ENCODE peak calls at places on chromosomes 7 and 10, in ten cellular contexts. Y is A549; V is body of pancreas; C is A673; K is naive thymus-derived CD4-positive, alpha-beta T cell; T is MM.1S; X is IMR-90; F is PC-3; Z is HepG2; H is lower lobe of right lung. D is an unnamed sample. For H3K4me1, the result is how much of the 10 kb centered on the place peaks cover.

GRCh38 chr10:91887075-91887899 is 22.0 kb downstream of the FGFBP3 start:
- DNase-seq in Y (peak), V (peak), C (peak), F (no peak), H (no peak), Z (peak), X (no peak), K (peak), T (peak), D (peak)

GRCh38 chr7:149458235-149458634 is 2.6 kb downstream of the ZNF777 start:
- DNase-seq in H (no peak), V (no peak), K (no peak), X (no peak), F (no peak), Z (no peak), Y (no peak), T (no peak), C (peak), D (no peak)

GRCh38 chr7:101170617-101171441 is 5.5 kb upstream of the VGF start:
- DNase-seq in F (no peak), H (no peak), C (no peak), K (no peak), V (no peak), X (no peak), Z (no peak), Y (no peak), T (no peak), D (no peak)

GRCh38 chr10:88207121-88207546 is 343.7 kb downstream of the PTEN start:
- DNase-seq in H (no peak), K (no peak), Y (no peak), X (no peak), F (no peak), Z (no peak), C (no peak), V (no peak), T (no peak), D (no peak)

GRCh38 chr7:128405345-128406146 is 4.2 kb downstream of the IMPDH1 start:
- DNase-seq in Z (no peak), H (peak), F (peak), K (peak), T (peak), X (peak), V (peak), C (peak), Y (no peak), D (peak)

GRCh38 chr7:1850111-1850975 is 180.3 kb downstream of the ELFN1 start:
- DNase-seq in Z (no peak), H (peak), K (no peak), X (no peak), Y (no peak), V (no peak), F (no peak), C (no peak), T (no peak), D (no peak)

GRCh38 chr7:75531359-75531821 is 39.3 kb downstream of the SPDYE5 start:
- DNase-seq in T (no peak), X (peak), K (no peak), H (no peak), F (peak), V (no peak), Y (peak), Z (peak), C (peak), D (peak)

GRCh38 chr7:29336851-29337627 is 142.5 kb downstream of the CHN2 start:
- DNase-seq in T (no peak), H (no peak), F (no peak), V (peak), K (no peak), X (no peak), Y (no peak), Z (peak), C (peak), D (peak)

GRCh38 chr7:151687523-151688235 is 168.0 kb upstream of the RHEB start:
- DNase-seq in H (peak), X (peak), Z (peak), V (peak), T (no peak), C (no peak), F (peak), K (no peak), Y (peak), D (peak)

GRCh38 chr10:128140425-128140824 is 14.2 kb upstream of the MKI67 start:
- DNase-seq in H (no peak), Z (no peak), V (no peak), Y (no peak), F (no peak), X (no peak), C (no peak), T (no peak), K (no peak), D (no peak)

GRCh38 chr10:126387041-126387908 is 1.0 kb downstream of the ADAM12 start:
- DNase-seq in T (no peak), Y (peak), F (peak), H (peak), C (peak), K (no peak), Z (no peak), V (peak), X (peak), D (no peak)

GRCh38 chr7:102230593-102230992 is 56.1 kb upstream of the SH2B2 start:
- DNase-seq in C (no peak), F (no peak), X (peak), T (no peak), V (no peak), Y (no peak), K (no peak), H (no peak), Z (no peak), D (no peak)

GRCh38 chr10:48655426-48656240 is 29.0 kb upstream of the WDFY4 start:
- DNase-seq in H (peak), Z (no peak), T (peak), V (peak), F (peak), C (no peak), Y (peak), X (peak), K (no peak), D (no peak)

GRCh38 chr10:4661572-4662255 is 164.3 kb upstream of the AKR1E2 start:
- DNase-seq in C (no peak), T (no peak), F (no peak), Z (peak), X (no peak), Y (no peak), V (no peak), K (no peak), H (peak), D (no peak)

GRCh38 chr7:9657257-9657656 is 1223.8 kb downstream of the NXPH1 start:
- DNase-seq in H (no peak), Y (no peak), V (no peak), K (no peak), Z (no peak), T (no peak), X (no peak), F (peak), C (no peak), D (peak)

GRCh38 chr10:120940299-120940900 is 89.2 kb downstream of the WDR11 start:
- DNase-seq in H (no peak), Z (no peak), Y (no peak), X (no peak), V (no peak), K (no peak), T (no peak), C (no peak), F (no peak), D (no peak)

GRCh38 chr10:110947061-110947595 is 27.7 kb downstream of the SHOC2 start:
- DNase-seq in T (no peak), Y (no peak), H (no peak), K (no peak), Z (no peak), V (no peak), F (peak), X (peak), C (no peak), D (no peak)

GRCh38 chr10:70331486-70332268 is 47.9 kb upstream of the NPFFR1 start:
- DNase-seq in K (no peak), X (peak), V (peak), H (no peak), T (peak), C (peak), Y (peak), Z (peak), F (peak), D (peak)

DNA sequence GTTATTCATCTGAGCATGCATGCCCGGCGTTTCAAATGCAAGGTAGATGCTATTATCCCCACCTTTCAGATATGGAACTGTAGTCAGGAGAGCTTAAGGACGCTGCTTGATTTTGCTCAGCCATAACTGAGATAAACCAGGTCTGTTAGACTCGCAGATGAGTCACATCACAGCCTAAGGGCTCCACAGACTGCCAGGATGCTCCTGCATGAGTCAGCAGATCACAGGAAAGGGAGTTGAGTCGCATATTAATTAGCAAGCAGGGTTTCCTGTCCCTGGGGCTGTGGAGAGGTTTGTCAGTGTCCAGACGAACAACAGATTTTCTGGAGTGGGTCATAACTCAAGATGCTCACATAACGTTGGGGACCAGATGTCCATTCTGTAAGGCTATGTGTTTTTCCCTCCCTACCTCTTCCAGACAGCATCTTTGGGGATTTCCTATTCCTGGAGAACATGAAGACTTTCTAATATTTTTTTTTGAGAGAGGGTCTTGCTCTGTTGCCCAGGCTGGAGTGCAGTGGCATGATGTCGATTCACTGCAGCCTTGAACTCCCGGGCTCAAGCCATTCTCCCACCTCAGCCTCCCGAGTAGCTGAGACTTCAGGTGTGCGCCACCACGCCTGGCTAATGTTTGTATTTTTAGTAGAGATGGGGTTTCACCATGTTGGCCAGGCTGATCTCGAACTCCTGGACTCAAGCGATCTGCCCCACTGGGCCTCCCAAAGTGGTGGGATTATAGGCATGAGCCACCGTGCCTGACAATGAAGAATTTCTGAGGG is 36.7 kb downstream of the PFKFB3 start:
- DNase-seq in X (peak), T (peak), C (peak), Z (peak), Y (peak), F (peak), V (no peak), K (no peak), H (no peak), D (peak)
- H3K27ac ChIP-seq in X (peak), T (no peak), C (peak), Z (no peak), Y (peak), F (peak), V (no peak), K (no peak), H (no peak), D (no peak)

DNA sequence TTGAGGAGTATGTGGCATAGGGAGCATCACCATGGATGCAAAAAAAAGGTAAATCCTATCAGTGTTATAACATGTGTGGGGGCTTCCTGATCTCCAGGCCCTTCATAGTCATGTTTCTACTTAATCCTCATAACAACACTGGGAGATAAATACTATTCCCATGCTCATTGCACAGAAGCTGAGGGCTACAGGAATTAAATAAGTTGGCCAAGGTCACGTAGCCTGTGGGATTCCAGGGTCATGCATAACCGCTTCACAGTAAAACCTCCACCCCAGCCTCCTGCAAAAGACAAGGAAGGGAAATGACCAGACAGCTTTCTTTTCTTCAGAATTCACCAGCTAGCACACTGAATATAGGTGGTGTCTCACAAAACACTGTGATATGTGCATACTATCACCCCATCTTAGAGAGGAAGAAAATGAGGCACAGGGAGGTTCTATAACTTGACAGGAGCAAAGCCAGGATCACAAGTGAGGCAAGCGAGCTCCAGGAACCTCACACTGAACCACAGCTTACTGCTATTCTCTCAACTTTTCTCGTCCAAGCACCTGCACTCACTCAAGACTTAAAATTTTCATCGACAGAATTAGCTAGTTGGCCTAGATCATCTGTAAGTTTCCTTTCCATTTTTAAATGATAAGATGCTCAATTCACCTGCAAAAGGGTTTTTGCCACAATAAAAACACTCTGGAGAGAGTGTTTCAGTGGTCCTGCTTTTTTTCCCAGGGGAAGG is 13.4 kb downstream of the JAZF1 start:
- DNase-seq in Z (no peak), K (no peak), F (no peak), X (peak), Y (no peak), C (no peak), H (no peak), T (no peak), V (no peak), D (no peak)
- H3K4me1 ChIP-seq in Z (under half), K (under half), F (under half), X (under half), Y (under half), C (under half), H (under half), T (under half), V (under half), D (under half)

DNA sequence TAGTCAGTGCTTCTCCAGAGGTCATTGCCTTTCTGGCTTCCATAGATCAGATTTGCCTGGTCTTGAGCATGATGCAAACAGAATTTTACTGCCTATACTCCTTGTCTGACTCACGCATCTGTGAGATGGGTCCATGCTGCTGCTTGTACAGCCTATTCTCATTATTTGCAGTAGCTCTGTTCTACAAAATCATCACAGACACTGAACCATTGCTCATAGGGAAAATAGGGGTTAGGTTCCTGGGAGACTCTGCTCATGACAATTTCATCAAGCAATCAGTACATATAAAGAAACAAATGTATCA is 7.4 kb upstream of the CREB3L2 start:
- DNase-seq in C (no peak), V (no peak), H (no peak), K (no peak), T (no peak), Y (no peak), X (no peak), Z (no peak), F (peak), D (no peak)
- H3K27ac ChIP-seq in C (no peak), V (no peak), H (no peak), K (no peak), T (no peak), Y (peak), X (no peak), Z (no peak), F (no peak), D (no peak)

GRCh38 chr7:78194609-78195008 is 396.0 kb downstream of the PHTF2 start:
- DNase-seq in C (no peak), T (no peak), H (no peak), F (no peak), V (no peak), Z (no peak), X (no peak), Y (no peak), K (no peak), D (no peak)
- H3K4me1 ChIP-seq in C (under half), T (under half), H (under half), F (under half), V (under half), Z (under half), X (under half), Y (under half), K (under half), D (under half)

GRCh38 chr7:12418452-12418851 is 14.8 kb upstream of the VWDE start:
- DNase-seq in K (no peak), H (no peak), Y (no peak), Z (no peak), V (no peak), F (no peak), C (no peak), T (no peak), X (no peak), D (peak)

GRCh38 chr7:12422449-12423320 is 19.0 kb upstream of the VWDE start:
- DNase-seq in F (peak), Z (no peak), K (no peak), X (peak), H (no peak), T (no peak), Y (no peak), C (no peak), V (no peak), D (no peak)

GRCh38 chr7:12423995-12424745 is 20.5 kb upstream of the VWDE start:
- DNase-seq in K (no peak), T (no peak), Y (no peak), H (no peak), V (no peak), X (no peak), C (no peak), F (no peak), Z (no peak), D (no peak)

DNA sequence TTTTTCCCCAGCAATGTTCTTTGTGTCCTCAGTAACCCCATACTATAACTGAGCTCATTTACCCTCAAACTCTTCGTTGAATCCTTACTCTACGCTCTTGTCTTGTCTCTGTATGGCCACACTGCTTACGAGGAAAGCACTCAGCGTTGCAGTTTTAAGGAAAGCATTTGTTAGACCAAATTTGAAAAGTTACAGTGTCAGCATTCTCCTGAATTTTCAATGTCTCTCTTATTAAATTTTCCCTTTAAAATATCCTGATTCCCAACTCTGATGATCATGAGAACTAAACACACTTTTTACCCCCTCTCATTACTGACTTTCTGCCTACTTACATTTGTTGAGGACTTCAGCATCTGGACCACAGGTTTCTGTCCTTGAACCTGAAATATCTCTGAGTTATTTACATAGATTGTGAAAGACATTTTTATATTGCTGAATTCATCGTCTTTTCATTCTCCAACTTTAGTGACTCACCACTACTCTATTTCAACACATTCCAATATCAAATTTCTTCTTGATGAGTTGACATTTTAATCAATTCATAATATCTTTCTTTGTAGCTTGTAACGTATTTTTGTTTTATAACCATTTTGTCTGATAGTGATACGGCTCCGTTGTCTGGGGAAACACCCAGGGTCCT is 19.8 kb upstream of the VWDE start:
- DNase-seq in C (no peak), F (peak), Y (no peak), K (no peak), H (no peak), V (no peak), Z (no peak), T (no peak), X (peak), D (no peak)
- H3K27ac ChIP-seq in C (no peak), F (peak), Y (peak), K (no peak), H (no peak), V (no peak), Z (no peak), T (no peak), X (no peak), D (no peak)

GRCh38 chr10:73955719-73956118 is 42.2 kb upstream of the VCL start:
- DNase-seq in F (no peak), X (no peak), Y (no peak), Z (no peak), C (no peak), V (no peak), H (no peak), T (no peak), K (no peak), D (no peak)
- H3K4me1 ChIP-seq in F (under half), X (under half), Y (under half), Z (under half), C (under half), V (under half), H (under half), T (under half), K (under half), D (under half)

GRCh38 chr10:30816144-30816811 is 186.7 kb upstream of the LYZL2 start:
- DNase-seq in Z (no peak), Y (no peak), V (no peak), T (no peak), C (no peak), X (no peak), F (no peak), K (no peak), H (no peak), D (no peak)
- H3K27ac ChIP-seq in Z (no peak), Y (no peak), V (no peak), T (no peak), C (no peak), X (no peak), F (no peak), K (no peak), H (no peak), D (no peak)

GRCh38 chr7:134763960-134764359 is 15.5 kb upstream of the CALD1 start:
- DNase-seq in H (no peak), T (no peak), V (no peak), F (no peak), Y (no peak), K (no peak), C (no peak), Z (no peak), X (no peak), D (no peak)
- H3K4me1 ChIP-seq in H (under half), T (under half), V (under half), F (under half), Y (under half), K (under half), C (under half), Z (under half), X (under half), D (under half)

DNA sequence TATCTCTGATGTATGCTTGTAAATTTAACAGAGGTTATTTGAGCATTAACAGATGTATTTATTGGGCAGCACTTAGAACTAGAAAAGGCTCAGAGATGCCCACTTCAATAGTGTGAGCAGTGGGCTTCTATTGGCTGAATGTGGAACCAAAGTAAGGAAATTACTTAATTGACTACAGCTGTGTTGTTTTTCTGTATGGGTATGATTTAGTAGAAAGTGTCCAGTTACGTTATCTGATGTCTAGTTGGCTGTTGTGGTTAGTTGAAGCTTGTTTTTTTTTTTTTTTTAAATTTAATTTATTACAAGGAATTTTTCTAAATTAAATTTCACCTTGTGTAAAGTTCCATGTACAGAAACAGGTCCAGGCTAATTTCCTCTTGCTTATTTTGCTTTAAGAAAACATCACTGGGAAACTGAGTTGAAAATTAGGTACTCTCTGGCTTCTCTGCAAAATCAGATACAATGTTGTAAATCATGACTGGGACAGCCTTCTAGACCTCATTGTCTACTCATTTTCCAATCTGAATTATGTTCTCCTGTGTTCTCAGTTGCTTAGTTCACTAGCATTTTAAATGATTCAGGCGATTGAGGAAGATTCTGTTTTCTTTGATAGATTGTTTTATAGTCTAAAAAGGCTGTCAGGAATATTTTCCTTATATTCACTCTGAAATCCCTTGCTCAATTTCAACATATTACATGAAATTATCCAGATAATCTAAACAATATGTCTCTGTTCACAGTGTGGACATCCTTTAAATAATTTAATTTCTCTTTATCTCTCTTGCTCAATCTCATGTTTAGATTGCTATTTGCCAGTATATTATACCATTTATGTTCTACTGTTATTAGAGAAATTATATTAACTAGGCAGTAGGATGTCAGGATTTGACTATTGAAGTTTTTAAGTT is 53.0 kb downstream of the PHF14 start:
- DNase-seq in X (peak), V (no peak), H (no peak), Z (no peak), Y (no peak), K (no peak), T (no peak), F (no peak), C (peak), D (peak)
- H3K27ac ChIP-seq in X (no peak), V (no peak), H (no peak), Z (no peak), Y (no peak), K (no peak), T (no peak), F (no peak), C (no peak), D (no peak)

D was measured in SJCRH30.